ENCODE peak calls at places on chromosomes 3 and 15, in ten cellular contexts. B is heart left ventricle; F is activated CD4-positive, alpha-beta T cell treated with anti-CD3 and anti-CD28 coated beads, Interleukin-2, amount 50 U/mL, for 4 hours; A is cardiac muscle cell; P is GM10248; E is CD8-positive, alpha-beta memory T cell; J is naive B cell; K is germinal center; O is SW480; S is fibroblast of lung. U is an unnamed sample.
A peak's percentile ranks its signal among the peaks of the same experiment; 100 is the strongest.

GRCh38 chr3:123028233-123028828 is 768 bp upstream of the SEMA5B start:
- DNase-seq in E (no peak), F (no peak), J (peak; percentile 44), O (peak; percentile 78), K (peak; percentile 50), B (peak; percentile 46), A (peak; percentile 86), P (peak; percentile 67), S (peak; percentile 58), U (peak; percentile 79)

GRCh38 chr3:129503387-129504010 is 24.9 kb upstream of the RHO start:
- DNase-seq in O (no peak), F (no peak), A (no peak), P (no peak), K (no peak), E (no peak), J (no peak), B (no peak), S (peak; percentile 12), U (no peak)

GRCh38 chr3:48296699-48297098 is 36.8 kb downstream of the SPINK8 start:
- DNase-seq in B (no peak), S (no peak), O (no peak), K (no peak), P (no peak), J (no peak), A (no peak), E (no peak), F (no peak), U (no peak)

GRCh38 chr15:87829651-87830050 is 426.9 kb downstream of the NTRK3 start:
- DNase-seq in P (no peak), E (no peak), S (peak; percentile 15), J (no peak), A (peak; percentile 29), F (no peak), B (peak; percentile 55), O (no peak), K (no peak), U (no peak)

GRCh38 chr3:42640771-42641370 is 12.6 kb upstream of the ZBTB47 start:
- DNase-seq in J (no peak), B (no peak), S (no peak), P (no peak), F (no peak), A (no peak), K (no peak), E (no peak), O (no peak), U (no peak)

GRCh38 chr15:73323956-73324355 is 44.8 kb downstream of the HCN4 start:
- DNase-seq in E (no peak), F (no peak), O (no peak), B (no peak), S (no peak), K (no peak), J (no peak), A (no peak), P (no peak), U (no peak)

GRCh38 chr3:149020839-149021252 is 29.5 kb downstream of the GYG1 start:
- DNase-seq in K (no peak), A (no peak), E (no peak), P (no peak), O (no peak), J (no peak), S (no peak), B (no peak), F (no peak), U (peak; percentile 49)

GRCh38 chr3:144564011-144564410 is 592.4 kb downstream of the DIPK2A start:
- DNase-seq in A (no peak), S (no peak), J (no peak), P (no peak), K (no peak), B (no peak), O (no peak), F (no peak), E (no peak), U (no peak)

GRCh38 chr3:58858126-58858525 is 191.6 kb upstream of the FAM3D start:
- DNase-seq in E (no peak), F (no peak), K (peak; percentile 42), P (no peak), O (no peak), B (no peak), S (no peak), J (no peak), A (no peak), U (no peak)

GRCh38 chr3:123449092-123449985 is 449 bp upstream of the ADCY5 start:
- DNase-seq in F (no peak), B (peak; percentile 66), A (peak; percentile 38), J (no peak), S (peak; percentile 22), P (peak; percentile 38), E (no peak), K (peak; percentile 38), O (no peak), U (peak; percentile 86)

GRCh38 chr15:38750816-38751215 is 186.2 kb upstream of the RASGRP1 start:
- DNase-seq in A (no peak), E (no peak), J (no peak), B (no peak), O (no peak), S (peak; percentile 33), P (no peak), F (no peak), K (no peak), U (no peak)

GRCh38 chr15:59124261-59124660 is 19.3 kb downstream of the CCNB2 start:
- DNase-seq in B (no peak), F (no peak), E (no peak), J (no peak), A (no peak), P (no peak), S (no peak), O (no peak), K (no peak), U (no peak)

GRCh38 chr15:40633178-40633577 is 39.1 kb downstream of the KNL1 start:
- DNase-seq in A (peak; percentile 3), J (no peak), E (no peak), F (no peak), P (no peak), K (no peak), S (peak; percentile 49), B (no peak), O (peak; percentile 78), U (no peak)

GRCh38 chr3:46419816-46420215 is 12.8 kb downstream of the CCRL2 start:
- DNase-seq in J (no peak), F (no peak), E (no peak), K (no peak), S (no peak), B (no peak), A (no peak), P (no peak), O (no peak), U (no peak)

GRCh38 chr3:32725721-32726120 is 40.7 kb downstream of the CNOT10 start:
- DNase-seq in K (no peak), B (no peak), A (no peak), P (no peak), E (no peak), J (no peak), F (no peak), S (no peak), O (no peak), U (no peak)

GRCh38 chr3:120841264-120841663 is 66.7 kb upstream of the STXBP5L start:
- DNase-seq in J (no peak), B (no peak), E (no peak), K (no peak), O (no peak), A (no peak), F (no peak), P (no peak), S (no peak), U (no peak)

GRCh38 chr3:9673082-9673481 is 23.8 kb downstream of the MTMR14 start:
- DNase-seq in P (no peak), E (no peak), O (no peak), F (no peak), S (no peak), B (peak; percentile 46), J (no peak), A (no peak), K (no peak), U (no peak)

GRCh38 chr15:45747426-45747825 is 112.6 kb downstream of the SQOR start:
- DNase-seq in A (no peak), J (no peak), K (no peak), O (peak; percentile 2), S (no peak), F (no peak), E (no peak), B (no peak), P (no peak), U (no peak)

U was measured in endodermal cell.